ENCODE peak calls at places on chromosomes 1 and 21, in four cellular contexts. R, M, W and N are unnamed samples.
A peak's percentile ranks its signal among the peaks of the same experiment; 100 is the strongest.

GRCh38 chr1:231091853-231092301 is 51.8 kb upstream of the FAM89A start:
- DNase-seq in R (no peak), M (no peak), W (peak; percentile 74), N (peak; percentile 69)

GRCh38 chr1:242129103-242129502 is 130.2 kb upstream of the MAP1LC3C start:
- DNase-seq in M (peak; percentile 18), R (no peak), W (peak; percentile 14), N (no peak)

GRCh38 chr1:234827181-234827580 is 217.2 kb upstream of the IRF2BP2 start:
- DNase-seq in W (no peak), M (no peak), R (no peak), N (no peak)

GRCh38 chr1:24393892-24394291 is 19.7 kb downstream of the STPG1 start:
- DNase-seq in W (no peak), R (no peak), M (no peak), N (no peak)

GRCh38 chr1:16128338-16128741 is 27.5 kb downstream of the EPHA2 start:
- DNase-seq in M (no peak), R (no peak), W (no peak), N (no peak)

GRCh38 chr1:86705633-86705985 is 1.2 kb downstream of the SH3GLB1 start:
- DNase-seq in W (no peak), R (no peak), M (no peak), N (no peak)

GRCh38 chr1:24203404-24203803 is 16.3 kb upstream of the IFNLR1 start:
- DNase-seq in R (no peak), M (no peak), W (no peak), N (no peak)

GRCh38 chr1:246537887-246538286 is 28.2 kb downstream of the TFB2M start:
- DNase-seq in M (no peak), W (no peak), R (no peak), N (no peak)

GRCh38 chr1:93603106-93603505 is 78.5 kb downstream of the BCAR3 start:
- DNase-seq in R (no peak), M (no peak), W (no peak), N (no peak)

GRCh38 chr1:70290248-70290647 is 64.3 kb downstream of the ANKRD13C start:
- DNase-seq in R (no peak), W (no peak), M (no peak), N (no peak)

GRCh38 chr1:25247829-25248754 is 838 bp upstream of the RSRP1 start:
- DNase-seq in W (no peak), M (no peak), R (no peak), N (no peak)

GRCh38 chr1:86641318-86641717 is 63.1 kb upstream of the SH3GLB1 start:
- DNase-seq in W (no peak), M (no peak), R (no peak), N (no peak)

GRCh38 chr1:1135339-1136111 is 19.6 kb upstream of the C1orf159 start:
- DNase-seq in R (no peak), W (peak; percentile 79), M (no peak), N (no peak)

GRCh38 chr1:74531807-74532206 is 19.4 kb upstream of the LRRC53 start:
- DNase-seq in R (no peak), M (no peak), W (no peak), N (no peak)

GRCh38 chr21:16169102-16169511 is 439.3 kb downstream of the USP25 start:
- DNase-seq in M (no peak), R (no peak), W (no peak), N (no peak)

GRCh38 chr1:111709986-111710385 is 29.2 kb downstream of the INKA2 start:
- DNase-seq in M (no peak), W (no peak), R (no peak), N (no peak)

GRCh38 chr1:26951216-26951615 is 9.1 kb downstream of the KDF1 start:
- DNase-seq in M (no peak), W (no peak), R (no peak), N (no peak)

GRCh38 chr1:9181176-9181906 is 52.4 kb upstream of the GPR157 start:
- DNase-seq in W (peak; percentile 79), R (peak; percentile 43), M (peak; percentile 86), N (peak; percentile 89)

GRCh38 chr1:176987016-176987415 is 177.5 kb downstream of the ASTN1 start:
- DNase-seq in R (no peak), M (no peak), W (no peak), N (no peak)

GRCh38 chr1:217393901-217394300 is 237.0 kb downstream of the GPATCH2 start:
- DNase-seq in R (no peak), W (no peak), M (no peak), N (no peak)

GRCh38 chr1:109806733-109807397 is 43.1 kb upstream of the EPS8L3 start:
- DNase-seq in W (no peak), M (no peak), R (no peak), N (no peak)

GRCh38 chr21:44083631-44084291 is 23.4 kb upstream of the PWP2 start:
- DNase-seq in M (no peak), W (no peak), R (no peak), N (no peak)

GRCh38 chr1:111963985-111964738 is 25.3 kb downstream of the KCND3 start:
- DNase-seq in W (no peak), R (no peak), M (no peak), N (no peak)

GRCh38 chr1:87787551-87787950 is 458.9 kb downstream of the LMO4 start:
- DNase-seq in W (no peak), M (no peak), R (no peak), N (no peak)

GRCh38 chr1:83102630-83103071 is 896.3 kb downstream of the TTLL7 start:
- DNase-seq in M (no peak), W (no peak), R (no peak), N (no peak)

GRCh38 chr1:25135903-25136302 is 96.4 kb downstream of the SYF2 start:
- DNase-seq in W (no peak), R (no peak), M (no peak), N (no peak)

GRCh38 chr1:73998348-73998959 is 199.5 kb downstream of the LRRIQ3 start:
- DNase-seq in W (no peak), M (peak; percentile 18), R (peak; percentile 1), N (no peak)

GRCh38 chr1:22556391-22557104 is 6.7 kb upstream of the EPHA8 start:
- DNase-seq in W (no peak), M (no peak), R (no peak), N (peak; percentile 78)

GRCh38 chr1:93007941-93008577 is 46.8 kb upstream of the DIPK1A start:
- DNase-seq in R (no peak), M (no peak), W (no peak), N (no peak)

GRCh38 chr1:238377280-238377919 is 486.7 kb upstream of the ZP4 start:
- DNase-seq in W (no peak), M (no peak), R (no peak), N (peak; percentile 30)

GRCh38 chr1:42735477-42736105 is 4.4 kb downstream of the CLDN19 start:
- DNase-seq in M (peak; percentile 42), W (no peak), R (no peak), N (no peak)
- TF ChIP-seq USF1 in M (no peak), W (no peak), R (no peak), N (no peak)

GRCh38 chr1:198007011-198007410 is 89.8 kb downstream of the LHX9 start:
- DNase-seq in R (no peak), M (no peak), W (no peak), N (no peak)
- TF ChIP-seq USF1 in R (no peak), M (no peak), W (no peak), N (no peak)

GRCh38 chr1:240608707-240609106 is 3.2 kb downstream of the GREM2 start:
- DNase-seq in M (peak; percentile 35), W (no peak), R (no peak), N (peak; percentile 22)
- TF ChIP-seq USF1 in M (no peak), W (no peak), R (no peak), N (no peak)

DNA sequence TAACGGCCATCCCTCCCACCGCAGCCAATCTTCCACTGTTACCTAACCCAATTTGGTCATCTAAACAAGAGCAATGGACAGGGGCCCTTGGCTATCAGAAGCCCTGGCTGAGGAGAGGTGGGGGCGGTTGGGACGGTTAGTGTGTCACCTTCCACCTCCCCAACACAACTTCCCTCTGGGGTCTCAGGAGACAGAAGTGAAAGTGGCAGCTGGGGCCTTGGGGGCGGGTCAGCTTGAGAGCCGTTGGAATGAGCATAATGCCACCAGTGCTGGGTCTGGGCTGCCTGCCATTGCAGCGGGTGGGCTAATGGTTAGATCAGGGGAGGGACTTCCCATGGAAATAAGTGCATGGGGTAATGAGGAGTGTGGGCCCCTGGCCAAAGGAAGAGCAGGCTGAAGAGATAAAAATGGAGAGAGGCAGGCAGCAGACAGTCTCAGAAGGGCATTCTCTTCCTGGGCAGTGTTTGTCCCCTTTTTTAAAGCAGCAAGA is 7.9 kb downstream of the MEF2D start:
- DNase-seq in R (no peak), W (peak; percentile 48), M (no peak), N (no peak)
- TF ChIP-seq USF1 in R (no peak), W (peak; percentile 16), M (no peak), N (no peak)

GRCh38 chr1:224897928-224898327 is 31.5 kb upstream of the DNAH14 start:
- DNase-seq in W (no peak), R (no peak), M (no peak), N (no peak)
- TF ChIP-seq USF1 in W (no peak), R (no peak), M (no peak), N (no peak)

GRCh38 chr21:42108554-42108885 is 37.4 kb downstream of the UMODL1 start:
- DNase-seq in R (no peak), M (no peak), W (no peak), N (no peak)

GRCh38 chr21:42107177-42107880 is 36.2 kb downstream of the UMODL1 start:
- DNase-seq in W (peak; percentile 50), M (peak; percentile 48), R (no peak), N (no peak)

GRCh38 chr21:42109473-42109872 is 38.4 kb downstream of the UMODL1 start:
- DNase-seq in W (no peak), R (no peak), M (no peak), N (no peak)

GRCh38 chr21:42108941-42109340 is 37.8 kb downstream of the UMODL1 start:
- DNase-seq in M (no peak), W (no peak), R (no peak), N (no peak)

DNA sequence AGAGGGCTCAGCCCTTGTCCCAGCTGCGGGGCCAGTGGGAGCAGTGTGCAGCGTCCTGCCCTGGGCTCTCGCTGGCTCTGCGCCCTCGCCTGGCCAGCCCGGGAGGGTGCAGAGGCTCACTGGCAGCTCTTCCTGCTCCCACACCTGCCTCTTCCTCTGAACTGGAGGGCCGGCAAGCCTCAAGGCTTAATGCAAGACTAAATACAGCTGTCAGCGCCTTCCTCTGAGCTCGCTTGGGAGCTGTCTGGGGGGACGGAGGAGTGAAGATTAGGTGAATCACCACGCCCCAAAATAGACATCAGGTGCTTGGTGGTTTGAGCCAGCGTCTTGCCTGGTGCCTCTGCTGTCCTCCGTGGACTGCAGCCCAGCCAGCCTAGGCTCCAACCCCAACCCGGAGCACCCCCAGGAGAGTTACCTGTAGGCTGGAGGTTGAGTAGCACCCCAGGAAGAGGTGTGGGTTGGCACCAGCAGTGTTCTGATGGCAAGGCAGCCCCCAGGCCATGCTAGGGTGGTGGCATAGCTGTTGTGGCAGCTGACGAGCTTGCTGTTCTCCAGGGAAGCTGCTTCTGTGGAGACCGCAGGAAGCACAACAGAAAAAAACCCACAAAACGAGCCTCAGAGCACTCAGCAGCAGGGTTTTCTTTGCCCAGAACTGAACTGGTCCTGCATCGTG is 36.9 kb downstream of the UMODL1 start:
- DNase-seq in W (peak; percentile 87), M (peak; percentile 88), R (no peak), N (peak; percentile 63)
- TF ChIP-seq USF1 in W (no peak), M (no peak), R (no peak), N (no peak)